ENCODE peak calls at places on chromosomes 16 and 17, in four cellular contexts. G, V, P and H are unnamed samples.
A peak's percentile ranks its signal among the peaks of the same experiment; 100 is the strongest.

GRCh38 chr17:2210726-2211125 is 92.9 kb downstream of the SMG6 start:
- DNase-seq in G (no peak), V (no peak), P (no peak), H (no peak)

GRCh38 chr17:67359960-67360817 is 6.2 kb downstream of the PSMD12 start:
- DNase-seq in G (peak; percentile 46), V (no peak), P (no peak), H (no peak)

GRCh38 chr16:85974428-85975375 is 75.7 kb downstream of the IRF8 start:
- DNase-seq in G (no peak), V (no peak), P (peak; percentile 20), H (no peak)

GRCh38 chr17:48506246-48506645 is 24.6 kb downstream of the HOXB1 start:
- DNase-seq in G (no peak), V (no peak), P (no peak), H (no peak)

GRCh38 chr17:49980703-49981197 is 11.8 kb downstream of the DLX4 start:
- DNase-seq in G (no peak), V (no peak), P (no peak), H (peak; percentile 64)

GRCh38 chr17:47213540-47213939 is 4.4 kb downstream of the MYL4 start:
- DNase-seq in G (no peak), V (no peak), P (no peak), H (no peak)

GRCh38 chr17:1999557-2000251 is 25.4 kb downstream of the RTN4RL1 start:
- DNase-seq in G (no peak), V (peak; percentile 50), P (peak; percentile 80), H (no peak)

GRCh38 chr16:85202631-85203461 is 90.6 kb upstream of the CIBAR2 start:
- DNase-seq in G (no peak), V (peak; percentile 58), P (peak; percentile 91), H (no peak)

GRCh38 chr17:74432484-74433391 is 850 bp downstream of the GPRC5C start:
- DNase-seq in G (no peak), V (no peak), P (no peak), H (peak; percentile 64)

GRCh38 chr17:37614391-37614790 is 5.2 kb upstream of the SYNRG start:
- DNase-seq in G (no peak), V (no peak), P (no peak), H (no peak)

GRCh38 chr17:50072130-50072529 is 16.2 kb downstream of the ITGA3 start:
- DNase-seq in G (no peak), V (no peak), P (peak; percentile 53), H (no peak)

GRCh38 chr17:63592797-63593196 is 7.9 kb upstream of the TACO1 start:
- DNase-seq in G (no peak), V (no peak), P (no peak), H (no peak)

GRCh38 chr17:9226794-9227135 is 205.5 kb downstream of the NTN1 start:
- DNase-seq in G (no peak), V (no peak), P (peak; percentile 40), H (peak; percentile 71)

GRCh38 chr17:48522990-48523389 is 7.8 kb downstream of the HOXB1 start:
- DNase-seq in G (no peak), V (no peak), P (no peak), H (no peak)

GRCh38 chr16:558298-559020 is 1.7 kb upstream of the PRR35 start:
- DNase-seq in G (no peak), V (no peak), P (no peak), H (no peak)

GRCh38 chr17:60888812-60889709 is 211.4 kb downstream of the BCAS3 start:
- DNase-seq in G (no peak), V (no peak), P (no peak), H (no peak)

GRCh38 chr16:8096211-8096610 is 494.1 kb downstream of the TMEM114 start:
- DNase-seq in G (no peak), V (no peak), P (no peak), H (no peak)

GRCh38 chr16:49023095-49023494 is 258.5 kb downstream of the CBLN1 start:
- DNase-seq in G (no peak), V (no peak), P (no peak), H (no peak)

GRCh38 chr16:23448392-23448791 is 4.6 kb downstream of the COG7 start:
- DNase-seq in G (no peak), V (no peak), P (no peak), H (no peak)

GRCh38 chr17:29533976-29534375 is 32.9 kb downstream of the ABHD15 start:
- DNase-seq in G (no peak), V (no peak), P (no peak), H (no peak)

GRCh38 chr16:71848622-71849021 is 2.8 kb downstream of the ATXN1L start:
- DNase-seq in G (no peak), V (no peak), P (no peak), H (no peak)